ENCODE peak calls at places on chromosome 12, in four cellular contexts. B is HL-60, H is Calu3, V is ovary. Q is an unnamed sample.

GRCh38 chr12:53992377-53992776 is 7.4 kb downstream of the HOXC10 start:
- DNase-seq in V (no peak), H (no peak), B (no peak), Q (no peak)

GRCh38 chr12:120235369-120236123 is 30.0 kb downstream of the PXN start:
- DNase-seq in B (no peak), V (no peak), H (no peak), Q (no peak)

GRCh38 chr12:9870311-9870866 is 1.2 kb upstream of the CLEC2B start:
- DNase-seq in B (no peak), H (no peak), V (no peak), Q (no peak)

GRCh38 chr12:112928978-112929377 is 9.3 kb upstream of the OAS3 start:
- DNase-seq in H (no peak), B (no peak), V (no peak), Q (no peak)

GRCh38 chr12:556498-556897 is 96.8 kb downstream of the B4GALNT3 start:
- DNase-seq in B (no peak), V (no peak), H (no peak), Q (no peak)

GRCh38 chr12:122893208-122894151 is 2.4 kb downstream of the VPS37B start:
- DNase-seq in H (no peak), B (no peak), V (no peak), Q (no peak)

GRCh38 chr12:116539905-116540482 is 19.2 kb upstream of the MAP1LC3B2 start:
- DNase-seq in H (no peak), B (no peak), V (peak), Q (no peak)

GRCh38 chr12:70920251-70920851 is at the start of gene PTPRR:
- DNase-seq in V (no peak), H (peak), B (no peak), Q (no peak)

GRCh38 chr12:132354982-132355680 is 25.7 kb upstream of the GALNT9 start:
- DNase-seq in B (no peak), H (no peak), V (no peak), Q (no peak)

GRCh38 chr12:26309646-26310045 is 114.3 kb downstream of the SSPN start:
- DNase-seq in B (no peak), V (no peak), H (no peak), Q (no peak)

GRCh38 chr12:13273097-13273496 is 76.6 kb downstream of the EMP1 start:
- DNase-seq in H (no peak), V (no peak), B (no peak), Q (no peak)

GRCh38 chr12:13275366-13275765 is 78.8 kb downstream of the EMP1 start:
- DNase-seq in V (no peak), B (no peak), H (no peak), Q (no peak)

GRCh38 chr12:13268606-13269005 is 72.1 kb downstream of the EMP1 start:
- DNase-seq in V (no peak), H (no peak), B (no peak), Q (no peak)

GRCh38 chr12:13273850-13274249 is 77.3 kb downstream of the EMP1 start:
- DNase-seq in B (no peak), H (no peak), V (no peak), Q (no peak)

DNA sequence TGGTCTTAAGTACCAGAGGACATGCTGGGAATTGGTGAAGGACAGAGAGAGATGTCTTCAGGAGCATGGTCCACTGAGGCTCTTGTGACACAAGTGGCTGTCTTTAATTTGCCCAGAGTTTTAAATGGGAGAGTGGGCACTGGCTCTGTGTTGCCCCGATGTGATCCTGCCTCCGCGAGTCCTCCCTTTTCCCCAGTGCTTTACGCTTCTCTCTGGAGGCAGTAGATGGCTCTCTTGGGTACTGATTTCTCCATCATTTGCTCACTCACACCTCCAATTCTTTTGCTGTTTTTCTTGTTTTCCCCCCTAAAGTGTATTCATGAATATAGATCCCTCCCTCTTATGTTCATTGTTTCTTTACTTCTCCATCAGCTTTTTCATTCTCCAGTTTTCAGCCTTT is 74.3 kb downstream of the EMP1 start:
- DNase-seq in V (no peak), H (no peak), B (no peak), Q (no peak)
- TF ChIP-seq CTCF in V (no peak), H (no peak), B (no peak), Q (no peak)

GRCh38 chr12:29241821-29242591 is 92.9 kb downstream of the FAR2 start:
- DNase-seq in V (no peak), B (peak), H (peak), Q (peak)
- TF ChIP-seq CTCF in V (no peak), B (no peak), H (no peak), Q (peak)

GRCh38 chr12:5438671-5439200 is 6.8 kb downstream of the NTF3 start:
- DNase-seq in V (no peak), B (no peak), H (no peak), Q (no peak)

GRCh38 chr12:5439788-5440300 is 7.9 kb downstream of the NTF3 start:
- DNase-seq in V (no peak), H (no peak), B (no peak), Q (no peak)

GRCh38 chr12:5440973-5441372 is 9.1 kb downstream of the NTF3 start:
- DNase-seq in B (no peak), H (no peak), V (no peak), Q (no peak)

GRCh38 chr12:5437657-5438056 is 5.7 kb downstream of the NTF3 start:
- DNase-seq in H (no peak), B (no peak), V (no peak), Q (no peak)

DNA sequence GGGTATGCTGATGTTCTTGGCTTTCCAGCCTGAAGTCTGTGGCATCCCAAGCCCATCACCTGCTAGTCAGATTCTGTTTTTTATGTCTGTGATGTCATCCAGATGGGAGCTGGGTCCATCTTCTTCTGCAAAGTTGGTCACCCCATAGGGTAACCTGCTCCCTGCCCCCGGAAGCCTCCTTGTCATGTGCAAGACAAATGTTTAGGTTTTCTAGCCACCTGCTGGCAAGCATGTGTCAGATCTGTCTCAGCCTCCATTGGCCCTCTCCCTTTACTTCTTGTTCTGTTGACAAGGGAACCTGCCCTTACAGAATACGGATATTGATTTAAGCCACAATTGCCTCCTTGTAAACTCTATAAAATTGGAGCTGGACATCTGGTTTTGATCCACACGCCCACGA is 7.4 kb downstream of the NTF3 start:
- DNase-seq in H (no peak), B (no peak), V (no peak), Q (no peak)
- TF ChIP-seq CTCF in H (no peak), B (no peak), V (no peak), Q (no peak)

DNA sequence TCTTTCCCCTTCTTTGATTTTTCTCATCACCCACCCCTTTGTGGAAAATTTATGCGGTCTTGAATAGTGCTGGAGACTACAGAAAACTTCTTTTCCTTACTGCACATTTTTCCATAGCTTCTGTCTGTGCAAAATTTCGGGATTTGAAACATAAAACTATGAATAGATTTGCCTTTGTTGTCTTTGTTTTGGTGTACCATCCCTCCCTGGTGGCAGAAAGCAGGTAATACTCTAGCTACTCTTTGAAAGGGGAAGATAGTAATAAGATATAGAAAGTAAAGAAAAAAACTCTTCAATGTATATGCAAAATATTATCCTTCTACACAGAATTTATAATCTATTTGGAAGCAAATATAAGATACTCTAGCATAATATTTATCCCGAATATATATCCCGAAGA is 79.1 kb upstream of the LMO3 start:
- DNase-seq in V (no peak), H (no peak), B (no peak), Q (no peak)
- TF ChIP-seq CTCF in V (no peak), H (no peak), B (no peak), Q (no peak)